ENCODE peak calls at places on chromosomes 16 and 17, in seven cellular contexts. O is PC-3, J is lower lobe of right lung, L is NT2/D1, V is HCT116, F is stomach, C is cardiac muscle cell. Z is an unnamed sample.

GRCh38 chr16:79184464-79184863 is 416.1 kb downstream of the MAF start:
- DNase-seq in J (no peak), L (no peak), V (no peak), C (peak; percentile 3), F (no peak), O (no peak), Z (no peak)

GRCh38 chr17:21200590-21201301 is 13.2 kb downstream of the TMEM11 start:
- DNase-seq in O (no peak), F (no peak), C (no peak), V (no peak), L (no peak), J (no peak), Z (no peak)

GRCh38 chr17:82267575-82268379 is 5.7 kb downstream of the CSNK1D start:
- DNase-seq in J (peak; percentile 94), O (peak; percentile 92), C (peak; percentile 94), F (peak; percentile 90), L (no peak), V (no peak), Z (peak; percentile 66)

GRCh38 chr16:2475413-2476344 is 752 bp downstream of the TBC1D24 start:
- DNase-seq in L (no peak), C (no peak), O (no peak), J (no peak), F (peak; percentile 53), V (no peak), Z (peak; percentile 95)

GRCh38 chr17:40564883-40565744 is at the start of gene CCR7:
- DNase-seq in J (no peak), C (no peak), V (no peak), O (no peak), L (no peak), F (peak; percentile 15), Z (no peak)

GRCh38 chr17:59129814-59130213 is 23.1 kb upstream of the TRIM37 start:
- DNase-seq in F (no peak), C (no peak), O (no peak), L (no peak), J (no peak), V (no peak), Z (no peak)

GRCh38 chr17:42078396-42079042 is 19.8 kb downstream of the ZNF385C start:
- DNase-seq in J (no peak), V (no peak), L (no peak), F (no peak), C (no peak), O (no peak), Z (no peak)

GRCh38 chr17:39699818-39700147 is at the start of gene ERBB2:
- DNase-seq in F (peak; percentile 80), V (peak; percentile 57), O (peak; percentile 71), J (peak; percentile 79), C (peak; percentile 82), L (peak; percentile 65), Z (peak; percentile 89)

GRCh38 chr16:67539691-67540635 is 11.3 kb downstream of the RIPOR1 start:
- DNase-seq in J (no peak), F (no peak), V (no peak), C (no peak), O (no peak), L (no peak), Z (peak; percentile 62)

GRCh38 chr17:64682261-64683181 is 20.4 kb upstream of the SMURF2 start:
- DNase-seq in L (no peak), F (no peak), O (peak; percentile 83), C (no peak), J (no peak), V (no peak), Z (no peak)

GRCh38 chr16:71917900-71918299 is 22.6 kb downstream of the IST1 start:
- DNase-seq in O (no peak), L (no peak), C (peak; percentile 74), J (no peak), V (no peak), F (no peak), Z (no peak)

GRCh38 chr17:72603346-72604242 is 482.8 kb downstream of the SOX9 start:
- DNase-seq in F (no peak), L (no peak), O (no peak), J (no peak), V (no peak), C (peak; percentile 25), Z (no peak)

GRCh38 chr16:16048904-16049582 is 99.6 kb downstream of the ABCC1 start:
- DNase-seq in O (no peak), V (no peak), L (no peak), F (no peak), J (no peak), C (no peak), Z (peak; percentile 33)

GRCh38 chr17:50218771-50219315 is 17.4 kb upstream of the COL1A1 start:
- DNase-seq in V (peak; percentile 49), J (no peak), F (no peak), O (peak; percentile 82), L (no peak), C (peak; percentile 92), Z (no peak)

GRCh38 chr17:77375526-77375916 is 234.8 kb downstream of the SEC14L1 start:
- DNase-seq in O (no peak), V (no peak), F (no peak), C (no peak), L (no peak), J (no peak), Z (no peak)

GRCh38 chr17:77376795-77377751 is 236.3 kb downstream of the SEC14L1 start:
- DNase-seq in O (no peak), J (no peak), V (no peak), F (peak; percentile 86), C (peak; percentile 91), L (no peak), Z (no peak)

GRCh38 chr17:77374170-77374936 is 233.6 kb downstream of the SEC14L1 start:
- DNase-seq in C (peak; percentile 93), V (no peak), L (peak; percentile 78), F (peak; percentile 87), J (peak; percentile 88), O (no peak), Z (peak; percentile 99)

GRCh38 chr17:77375108-77375507 is 234.3 kb downstream of the SEC14L1 start:
- DNase-seq in O (no peak), L (no peak), J (peak; percentile 83), V (no peak), F (peak; percentile 60), C (no peak), Z (no peak)

DNA sequence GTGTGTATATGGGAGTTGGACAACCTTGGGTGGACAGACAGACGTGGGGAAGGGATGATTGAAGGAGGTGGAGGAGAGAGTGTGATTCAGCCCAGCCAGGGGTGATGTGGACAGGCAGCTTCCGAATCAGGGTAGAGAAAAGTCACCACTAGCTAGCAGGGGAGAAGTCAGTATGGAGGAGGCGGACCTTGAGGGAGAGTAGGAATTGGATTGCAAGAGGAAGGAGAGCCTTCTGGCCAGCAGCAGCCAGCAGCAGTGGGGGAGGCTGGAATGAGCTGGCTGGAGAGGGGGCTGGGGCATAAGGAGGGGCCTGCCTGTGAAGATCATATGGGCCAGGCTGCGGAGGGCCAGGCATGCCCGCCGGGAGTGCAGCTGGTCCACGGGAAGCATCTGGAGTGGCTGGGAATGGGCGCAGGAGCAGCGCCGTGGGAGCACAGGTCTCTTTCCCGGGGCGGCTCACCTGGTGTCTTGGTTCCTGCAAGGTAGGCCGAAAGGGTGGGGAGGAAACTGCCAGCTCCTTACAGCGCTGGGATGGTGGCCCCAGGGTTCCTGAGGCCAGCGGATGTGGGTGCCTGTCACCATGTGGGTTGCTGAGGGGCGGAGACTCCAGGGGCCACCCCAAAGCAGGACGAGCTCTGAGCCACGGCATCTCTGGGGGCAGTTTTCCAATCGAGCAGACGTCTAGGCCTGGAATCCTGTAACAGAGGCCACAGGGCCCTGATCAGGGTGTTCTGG is 235.3 kb downstream of the SEC14L1 start:
- DNase-seq in O (no peak), C (peak; percentile 82), V (no peak), F (peak; percentile 45), L (no peak), J (no peak), Z (peak; percentile 75)
- H3K4me3 ChIP-seq in O (no peak overlapping the region), C (no peak overlapping the region), V (no peak overlapping the region), F (peak overlapping the region; percentile 87), L (no peak overlapping the region), J (peak overlapping the region; percentile 78), Z (no peak overlapping the region)

GRCh38 chr16:84071151-84071550 is 28.6 kb upstream of the SLC38A8 start:
- DNase-seq in O (no peak), V (no peak), F (no peak), C (no peak), L (no peak), J (no peak), Z (no peak)
- H3K36me3 ChIP-seq in O (peaks cover 6% of the 10 kb centered on the region), V (peaks cover 53% of the 10 kb centered on the region), F (peaks cover 74% of the 10 kb centered on the region), C (peaks cover 66% of the 10 kb centered on the region), L (peaks cover 91% of the 10 kb centered on the region), J (peaks cover 100% of the 10 kb centered on the region), Z (peaks cover 29% of the 10 kb centered on the region)

GRCh38 chr16:999677-1000076 is 18.1 kb downstream of the SOX8 start:
- DNase-seq in L (no peak), C (no peak), J (no peak), O (no peak), F (no peak), V (no peak), Z (no peak)
- H3K27me3 ChIP-seq in L (peaks cover 33% of the 10 kb centered on the region), C (peaks cover 4% of the 10 kb centered on the region), J (peaks cover 42% of the 10 kb centered on the region), O (no peaks in the 10 kb centered on the region), F (peaks cover 77% of the 10 kb centered on the region), V (peaks cover 75% of the 10 kb centered on the region), Z (no peaks in the 10 kb centered on the region)

DNA sequence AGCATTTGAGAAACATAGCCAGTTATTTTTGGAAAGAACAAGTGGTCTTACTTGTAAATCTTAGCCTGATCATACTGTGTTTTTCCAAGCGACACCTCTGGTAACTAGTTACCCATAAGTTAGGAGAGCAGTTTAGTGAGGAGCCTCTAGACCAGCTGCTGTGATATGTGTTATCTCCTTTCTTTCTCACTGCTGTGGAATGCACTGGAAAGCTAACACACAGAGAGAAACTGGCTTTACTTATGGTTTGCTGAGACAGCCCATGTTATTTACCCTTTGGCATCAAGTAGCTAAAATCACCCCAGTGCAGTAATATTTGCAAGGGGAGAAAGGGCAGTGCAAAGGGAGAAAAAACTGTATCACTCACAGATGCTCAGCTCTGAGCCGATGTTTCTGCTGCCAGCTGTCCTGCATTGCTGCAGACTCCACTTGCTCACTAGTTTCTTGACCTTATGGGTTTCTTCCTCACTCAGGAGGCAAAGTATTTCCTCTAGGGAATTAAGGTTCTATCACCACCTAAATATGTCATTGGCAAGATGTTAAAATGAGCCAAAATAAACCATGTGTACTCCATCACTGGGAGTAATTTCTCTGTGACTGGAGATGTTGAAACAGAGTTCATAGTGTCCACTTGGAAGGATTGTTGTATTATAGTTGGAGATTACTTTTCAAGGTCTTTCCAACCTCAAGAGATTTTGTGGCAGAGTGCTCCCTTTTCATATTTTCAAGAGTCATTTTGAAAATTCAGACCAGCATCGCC is 2.3 kb downstream of the RBFOX1 start:
- DNase-seq in O (no peak), J (no peak), F (no peak), V (no peak), L (no peak), C (no peak), Z (no peak)
- H3K4me3 ChIP-seq in O (no peak overlapping the region), J (no peak overlapping the region), F (no peak overlapping the region), V (no peak overlapping the region), L (no peak overlapping the region), C (no peak overlapping the region), Z (no peak overlapping the region)

GRCh38 chr16:11685844-11686618 is 17.8 kb downstream of the SNN start:
- DNase-seq in O (peak; percentile 17), C (no peak), V (no peak), J (no peak), L (no peak), F (peak; percentile 9), Z (no peak)
- H3K36me3 ChIP-seq in O (peaks cover 10% of the 10 kb centered on the region), C (peaks cover 55% of the 10 kb centered on the region), V (peaks cover 24% of the 10 kb centered on the region), J (peaks cover 91% of the 10 kb centered on the region), L (peaks cover 70% of the 10 kb centered on the region), F (peaks cover 63% of the 10 kb centered on the region), Z (peaks cover 9% of the 10 kb centered on the region)

DNA sequence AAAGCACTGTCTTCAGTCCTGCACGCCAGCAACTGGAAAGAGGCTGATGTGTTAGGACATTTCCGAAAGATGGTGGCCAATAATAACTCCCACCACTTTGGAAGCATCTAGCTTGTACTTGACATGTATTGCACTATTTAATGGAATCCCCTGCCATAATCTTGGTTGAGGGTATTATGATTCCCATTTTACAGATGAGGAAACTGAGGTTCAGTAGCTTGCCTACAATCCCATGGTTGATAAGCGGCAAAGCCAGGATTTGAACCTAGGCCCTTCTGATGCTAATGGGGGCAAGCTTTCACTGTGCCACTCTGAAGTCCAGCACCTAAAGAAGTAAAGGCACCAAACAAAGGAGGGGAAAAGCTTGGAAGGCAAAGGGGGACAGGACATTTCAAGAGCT is 8.0 kb downstream of the CACNG5 start:
- DNase-seq in C (no peak), J (no peak), L (no peak), V (no peak), F (no peak), O (no peak), Z (no peak)
- H3K27me3 ChIP-seq in C (no peaks in the 10 kb centered on the region), J (no peaks in the 10 kb centered on the region), L (no peaks in the 10 kb centered on the region), V (peaks cover 13% of the 10 kb centered on the region), F (peaks cover 48% of the 10 kb centered on the region), O (peaks cover 27% of the 10 kb centered on the region), Z (no peaks in the 10 kb centered on the region)

Z was measured in H7.